ENCODE peak calls at places on chromosomes 4 and X, in nine cellular contexts. E is iris pigment epithelial cell, Y is amniotic stem cell, A is mesothelial cell of epicardium, O is BE2C, C is right atrium auricular region, P is NCI-H1436, U is GM13976, V is coronary artery. Q is an unnamed sample.
A peak's percentile ranks its signal among the peaks of the same experiment; 100 is the strongest.

GRCh38 chr4:3257691-3258482 is 8.9 kb downstream of the MSANTD1 start:
- DNase-seq in E (peak; percentile 55), Y (no peak), A (no peak), O (no peak), C (no peak), P (no peak), U (no peak), V (peak; percentile 56), Q (no peak)

GRCh38 chrX:107826286-107827136 is 845 bp downstream of the MID2 start:
- DNase-seq in E (peak; percentile 56), Y (no peak), A (peak; percentile 50), O (peak; percentile 28), C (no peak), P (peak; percentile 12), U (peak; percentile 45), V (no peak), Q (peak; percentile 31)

GRCh38 chr4:34619531-34620109 is 1624.7 kb downstream of the ARAP2 start:
- DNase-seq in E (peak; percentile 10), Y (no peak), A (no peak), O (no peak), C (no peak), P (no peak), U (no peak), V (no peak), Q (no peak)

GRCh38 chr4:180827610-180828009 is 1415.6 kb upstream of the TENM3 start:
- DNase-seq in E (peak; percentile 9), Y (no peak), A (no peak), O (no peak), C (no peak), P (no peak), U (no peak), V (no peak), Q (no peak)

GRCh38 chrX:41449615-41450014 is 2.5 kb downstream of the NYX start:
- DNase-seq in E (no peak), Y (no peak), A (no peak), O (no peak), C (no peak), P (peak; percentile 14), U (no peak), V (no peak), Q (no peak)

GRCh38 chr4:123102897-123103489 is 180.6 kb upstream of the NUDT6 start:
- DNase-seq in E (peak; percentile 69), Y (no peak), A (no peak), O (no peak), C (no peak), P (peak; percentile 5), U (peak; percentile 41), V (no peak), Q (peak; percentile 18)

GRCh38 chr4:55636622-55636999 is 513 bp upstream of the NMU start:
- DNase-seq in E (no peak), Y (no peak), A (no peak), O (no peak), C (no peak), P (no peak), U (no peak), V (no peak), Q (no peak)

GRCh38 chr4:22801391-22801790 is 108.7 kb downstream of the GBA3 start:
- DNase-seq in E (no peak), Y (no peak), A (no peak), O (no peak), C (no peak), P (no peak), U (no peak), V (no peak), Q (no peak)

GRCh38 chr4:12488672-12489071 is 995.5 kb downstream of the RAB28 start:
- DNase-seq in E (no peak), Y (no peak), A (no peak), O (no peak), C (peak; percentile 67), P (no peak), U (no peak), V (no peak), Q (no peak)

GRCh38 chrX:31993635-31994034 is 921.8 kb upstream of the FTHL17 start:
- DNase-seq in E (no peak), Y (no peak), A (no peak), O (no peak), C (no peak), P (no peak), U (no peak), V (no peak), Q (no peak)

GRCh38 chrX:129686422-129686948 is 31.7 kb upstream of the APLN start:
- DNase-seq in E (no peak), Y (no peak), A (no peak), O (no peak), C (peak; percentile 65), P (no peak), U (no peak), V (peak; percentile 68), Q (no peak)

GRCh38 chrX:74535211-74535621 is 79.2 kb downstream of the RLIM start:
- DNase-seq in E (peak; percentile 66), Y (no peak), A (no peak), O (peak; percentile 8), C (no peak), P (peak; percentile 24), U (peak; percentile 46), V (no peak), Q (peak; percentile 31)

GRCh38 chr4:19684079-19684478 is 567.6 kb upstream of the SLIT2 start:
- DNase-seq in E (no peak), Y (no peak), A (no peak), O (no peak), C (no peak), P (no peak), U (no peak), V (no peak), Q (no peak)

GRCh38 chr4:10917475-10918103 is 233.0 kb upstream of the CLNK start:
- DNase-seq in E (no peak), Y (no peak), A (no peak), O (no peak), C (no peak), P (peak; percentile 19), U (no peak), V (no peak), Q (no peak)

GRCh38 chrX:50747471-50747900 is 66.5 kb downstream of the SHROOM4 start:
- DNase-seq in E (peak; percentile 38), Y (no peak), A (no peak), O (peak; percentile 21), C (no peak), P (no peak), U (peak; percentile 12), V (no peak), Q (no peak)

GRCh38 chrX:16559206-16559619 is 90.7 kb upstream of the S100G start:
- DNase-seq in E (no peak), Y (no peak), A (no peak), O (no peak), C (no peak), P (no peak), U (no peak), V (no peak), Q (no peak)

GRCh38 chrX:110218591-110218990 is 99.3 kb downstream of the AMMECR1 start:
- DNase-seq in E (peak; percentile 81), Y (no peak), A (no peak), O (no peak), C (no peak), P (no peak), U (no peak), V (no peak), Q (no peak)

GRCh38 chrX:136146614-136147319 is 566 bp upstream of the FHL1 start:
- DNase-seq in E (no peak), Y (no peak), A (peak; percentile 39), O (peak; percentile 58), C (no peak), P (peak; percentile 17), U (peak; percentile 30), V (no peak), Q (no peak)

GRCh38 chr4:78710536-78710935 is 65.6 kb upstream of the BMP2K start:
- DNase-seq in E (peak; percentile 22), Y (no peak), A (no peak), O (no peak), C (no peak), P (no peak), U (no peak), V (no peak), Q (peak; percentile 6)

GRCh38 chrX:25049971-25050370 is 34.2 kb upstream of the ARX start:
- DNase-seq in E (no peak), Y (no peak), A (no peak), O (no peak), C (no peak), P (no peak), U (no peak), V (no peak), Q (no peak)

GRCh38 chr4:3466691-3467600 is 3.8 kb downstream of the DOK7 start:
- DNase-seq in E (no peak), Y (no peak), A (no peak), O (no peak), C (no peak), P (no peak), U (no peak), V (no peak), Q (no peak)

GRCh38 chr4:168791376-168791775 is 218.7 kb downstream of the CBR4 start:
- DNase-seq in E (no peak), Y (no peak), A (no peak), O (no peak), C (no peak), P (no peak), U (no peak), V (peak; percentile 17), Q (no peak)

GRCh38 chrX:34491126-34491525 is 166.0 kb downstream of the TMEM47 start:
- DNase-seq in E (no peak), Y (no peak), A (no peak), O (no peak), C (no peak), P (no peak), U (no peak), V (no peak), Q (no peak)

GRCh38 chr4:17324431-17324830 is 187.5 kb downstream of the QDPR start:
- DNase-seq in E (peak; percentile 64), Y (peak; percentile 34), A (no peak), O (peak; percentile 60), C (no peak), P (no peak), U (peak; percentile 25), V (no peak), Q (peak; percentile 42)

GRCh38 chr4:68359508-68359907 is 9.6 kb upstream of the YTHDC1 start:
- DNase-seq in E (no peak), Y (no peak), A (no peak), O (no peak), C (no peak), P (no peak), U (no peak), V (no peak), Q (no peak)

GRCh38 chr4:74016068-74016467 is 17.6 kb upstream of the CXCL5 start:
- DNase-seq in E (peak; percentile 84), Y (no peak), A (no peak), O (no peak), C (no peak), P (no peak), U (no peak), V (no peak), Q (no peak)

GRCh38 chrX:153687121-153688039 is at the start of gene SLC6A8:
- DNase-seq in E (peak; percentile 33), Y (peak; percentile 4), A (peak; percentile 65), O (peak; percentile 77), C (peak; percentile 68), P (peak; percentile 68), U (peak; percentile 66), V (no peak), Q (peak; percentile 19)